ENCODE peak calls at places on chromosomes 4 and X, in five cellular contexts. J, N, L, C and B are unnamed samples.

GRCh38 chr4:170139764-170140163 is 50.0 kb upstream of the AADAT start:
- DNase-seq in J (no peak), N (no peak), L (no peak), C (no peak), B (no peak)

GRCh38 chr4:89482248-89482647 is 174.6 kb upstream of the GPRIN3 start:
- DNase-seq in J (no peak), N (peak; percentile 71), L (no peak), C (no peak), B (no peak)

GRCh38 chr4:37324526-37324925 is 80.0 kb downstream of the NWD2 start:
- DNase-seq in J (no peak), N (no peak), L (no peak), C (no peak), B (no peak)

GRCh38 chrX:103310592-103311400 is at the start of gene BEX2:
- DNase-seq in J (peak; percentile 86), N (peak; percentile 60), L (no peak), C (peak; percentile 86), B (peak; percentile 90)

GRCh38 chr4:103994059-103994458 is 274.3 kb upstream of the TACR3 start:
- DNase-seq in J (no peak), N (peak; percentile 30), L (no peak), C (no peak), B (no peak)

GRCh38 chrX:153875391-153876111 is 10.4 kb downstream of the L1CAM start:
- DNase-seq in J (peak; percentile 60), N (no peak), L (peak; percentile 19), C (peak; percentile 54), B (peak; percentile 77)

GRCh38 chrX:34586507-34586906 is 70.6 kb downstream of the TMEM47 start:
- DNase-seq in J (no peak), N (no peak), L (no peak), C (no peak), B (no peak)

GRCh38 chr4:186191266-186192067 is at the start of gene CYP4V2:
- DNase-seq in J (peak; percentile 87), N (peak; percentile 67), L (peak; percentile 58), C (peak; percentile 92), B (peak; percentile 87)

GRCh38 chrX:77743720-77744119 is 42.3 kb downstream of the ATRX start:
- DNase-seq in J (no peak), N (no peak), L (no peak), C (no peak), B (no peak)

GRCh38 chr4:51942108-51942832 is 77.9 kb downstream of the LRRC66 start:
- DNase-seq in J (no peak), N (no peak), L (no peak), C (no peak), B (no peak)

GRCh38 chr4:101334963-101335572 is 12.3 kb downstream of the PPP3CA start:
- DNase-seq in J (no peak), N (no peak), L (no peak), C (no peak), B (no peak)

GRCh38 chrX:71870337-71871098 is 40.1 kb upstream of the NHSL2 start:
- DNase-seq in J (no peak), N (peak; percentile 64), L (no peak), C (no peak), B (no peak)

GRCh38 chrX:11445540-11445939 is 152.3 kb downstream of the AMELX start:
- DNase-seq in J (no peak), N (no peak), L (no peak), C (no peak), B (no peak)

GRCh38 chr4:24690436-24690835 is 104.9 kb upstream of the SOD3 start:
- DNase-seq in J (no peak), N (no peak), L (no peak), C (no peak), B (no peak)

DNA sequence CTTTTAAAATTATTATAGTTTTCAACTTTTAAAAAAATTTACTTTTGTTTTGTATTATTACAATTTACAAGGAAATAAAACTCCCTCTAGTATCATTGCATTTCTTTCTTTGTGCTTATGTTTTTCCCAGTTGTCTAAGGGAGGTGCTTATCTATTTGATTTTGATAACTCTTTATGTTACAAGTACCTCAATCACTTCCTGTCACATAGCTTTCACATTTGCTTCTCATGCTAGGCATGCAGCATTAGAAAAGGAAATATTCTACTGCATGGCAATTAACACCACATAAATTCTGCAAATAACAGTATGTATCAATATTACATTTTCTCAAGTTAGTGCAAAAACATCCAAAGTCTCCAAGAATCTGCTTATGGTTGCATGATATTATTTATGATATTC is 180.3 kb upstream of the HS3ST1 start:
- DNase-seq in J (no peak), N (no peak), L (no peak), C (no peak), B (no peak)
- TF ChIP-seq EP300 in J (no peak), N (no peak), L (no peak), C (no peak), B (no peak)

GRCh38 chrX:74325130-74326059 is 21.4 kb downstream of the ZCCHC13 start:
- DNase-seq in J (no peak), N (no peak), L (no peak), C (no peak), B (no peak)
- TF ChIP-seq EP300 in J (no peak), N (no peak), L (no peak), C (no peak), B (no peak)

GRCh38 chr4:83582289-83582756 is 46.4 kb downstream of the GPAT3 start:
- DNase-seq in J (peak; percentile 54), N (peak; percentile 59), L (no peak), C (peak; percentile 83), B (peak; percentile 41)
- TF ChIP-seq EP300 in J (no peak), N (peak; percentile 12), L (peak; percentile 9), C (no peak), B (no peak)

GRCh38 chr4:82661153-82661552 is 99.4 kb upstream of the TMEM150C start:
- DNase-seq in J (no peak), N (no peak), L (no peak), C (no peak), B (no peak)
- TF ChIP-seq EP300 in J (no peak), N (no peak), L (no peak), C (no peak), B (no peak)

DNA sequence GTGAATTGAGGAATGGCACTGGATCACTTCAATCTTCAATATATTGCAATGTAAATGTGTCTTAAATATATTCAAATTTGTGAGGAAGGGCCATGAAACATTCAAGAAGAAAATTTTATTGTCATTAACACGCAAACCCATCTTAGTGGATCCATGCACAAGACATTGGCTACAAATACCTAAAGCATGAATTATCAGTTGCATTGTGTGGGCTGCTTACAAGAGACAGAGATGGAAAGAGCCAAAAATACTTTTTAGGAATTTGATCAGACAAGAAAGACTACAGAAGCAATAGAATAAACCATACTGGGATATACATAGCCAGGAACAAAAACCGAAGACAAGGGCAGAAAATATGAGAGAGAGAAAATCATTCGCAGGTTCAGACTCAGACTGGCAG is 616.2 kb upstream of the GRIA3 start:
- DNase-seq in J (no peak), N (no peak), L (no peak), C (no peak), B (no peak)
- TF ChIP-seq EP300 in J (no peak), N (no peak), L (no peak), C (no peak), B (no peak)

DNA sequence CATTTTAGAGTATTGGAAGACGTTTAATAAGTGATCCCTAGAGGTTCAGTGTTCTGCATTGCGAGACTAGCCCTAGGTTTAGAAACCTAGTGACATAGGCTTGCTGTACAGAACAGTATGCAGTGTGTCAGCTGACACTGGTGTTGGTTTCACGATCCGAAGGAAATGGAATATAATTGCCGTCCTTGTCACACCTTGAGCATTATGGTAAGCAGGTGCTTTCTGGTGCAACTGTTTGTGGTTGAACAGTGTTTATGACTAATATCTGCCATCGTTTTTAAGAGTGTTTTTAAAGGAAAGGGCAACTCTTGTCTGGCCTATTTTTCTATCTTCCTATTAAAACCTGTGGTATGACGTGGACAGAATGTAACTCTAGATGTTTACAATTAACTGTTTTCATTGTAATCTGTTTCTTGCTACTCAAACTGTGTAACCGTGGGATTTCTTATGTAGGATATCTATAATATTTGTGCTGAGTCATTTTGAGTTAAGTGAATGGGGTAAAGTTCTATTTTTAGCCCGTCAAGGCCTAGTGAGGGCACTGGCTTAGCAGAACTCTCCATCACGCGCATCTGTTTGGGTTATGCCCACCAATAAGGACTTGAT is 53.8 kb upstream of the TBC1D14 start:
- DNase-seq in J (no peak), N (peak; percentile 71), L (no peak), C (no peak), B (no peak)
- TF ChIP-seq EP300 in J (no peak), N (no peak), L (no peak), C (no peak), B (no peak)

GRCh38 chr4:102758241-102758871 is 2.4 kb downstream of the MANBA start:
- DNase-seq in J (no peak), N (no peak), L (no peak), C (no peak), B (no peak)

GRCh38 chr4:102761478-102761790 is 666 bp upstream of the MANBA start:
- DNase-seq in J (no peak), N (no peak), L (no peak), C (peak; percentile 19), B (peak; percentile 33)

GRCh38 chr4:102759835-102760644 is 728 bp downstream of the MANBA start:
- DNase-seq in J (peak; percentile 27), N (peak; percentile 25), L (peak; percentile 16), C (peak; percentile 28), B (peak; percentile 25)

GRCh38 chr4:102761902-102762301 is 1.1 kb upstream of the MANBA start:
- DNase-seq in J (no peak), N (no peak), L (no peak), C (no peak), B (no peak)

GRCh38 chr4:102760645-102761477 is at the start of gene MANBA:
- DNase-seq in J (peak; percentile 86), N (peak; percentile 72), L (peak; percentile 71), C (peak; percentile 90), B (peak; percentile 70)
- TF ChIP-seq EP300 in J (no peak), N (no peak), L (peak; percentile 92), C (no peak), B (no peak)

DNA sequence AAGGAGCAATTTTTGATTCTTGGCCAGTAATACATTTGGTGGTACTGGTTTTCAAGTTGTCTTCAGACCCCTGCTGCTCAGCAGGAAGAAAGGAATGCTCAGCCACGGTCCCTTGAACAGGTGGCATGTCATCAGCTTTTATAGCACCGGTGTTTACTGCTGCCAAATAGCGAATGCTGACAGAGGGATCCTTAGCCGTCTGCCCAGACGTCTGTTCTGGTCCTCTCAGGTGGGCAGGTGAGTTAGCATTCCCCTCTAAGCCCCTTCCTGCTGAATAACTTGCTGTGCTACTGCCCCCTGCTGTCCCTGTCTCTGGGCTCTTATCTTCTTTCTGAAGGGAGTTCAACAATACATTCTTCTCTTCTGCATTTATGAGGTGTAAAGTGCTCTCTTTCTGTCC is 28.4 kb downstream of the BOD1L1 start:
- DNase-seq in J (no peak), N (no peak), L (no peak), C (no peak), B (no peak)
- TF ChIP-seq EP300 in J (no peak), N (no peak), L (no peak), C (no peak), B (no peak)